ENCODE peak calls at places on chromosomes 11 and 22, in seven cellular contexts. One of them, this sample, is unnamed.
A peak's percentile ranks its signal among the peaks of the same experiment; 100 is the strongest.

GRCh38 chr11:34548278-34548677 is 34.7 kb upstream of the ELF5 start:
- DNase-seq in stimulated activated CD4-positive, alpha-beta T cell treated with anti-CD3 and anti-CD28 coated beads, Interleukin-2, amount 100 ng/mL, for 24 hours: no peak
- DNase-seq in fibroblast of lung: no peak
- DNase-seq in NCI-H146: no peak
- DNase-seq in mammary epithelial cell: no peak
- DNase-seq in AG04450: no peak
- DNase-seq in foreskin keratinocyte: no peak
- DNase-seq in this sample: no peak

GRCh38 chr11:12007769-12008737 is at the start of gene DKK3:
- DNase-seq in stimulated activated CD4-positive, alpha-beta T cell treated with anti-CD3 and anti-CD28 coated beads, Interleukin-2, amount 100 ng/mL, for 24 hours: no peak
- DNase-seq in AG04450: no peak
- DNase-seq in NCI-H146: peak; percentile 39
- DNase-seq in mammary epithelial cell: peak; percentile 88
- DNase-seq in fibroblast of lung: peak; percentile 42
- DNase-seq in foreskin keratinocyte: peak; percentile 76
- DNase-seq in this sample: peak; percentile 52

GRCh38 chr22:26367402-26368245 is 61.4 kb upstream of the ASPHD2 start:
- DNase-seq in NCI-H146: peak; percentile 25
- DNase-seq in stimulated activated CD4-positive, alpha-beta T cell treated with anti-CD3 and anti-CD28 coated beads, Interleukin-2, amount 100 ng/mL, for 24 hours: peak; percentile 76
- DNase-seq in AG04450: no peak
- DNase-seq in mammary epithelial cell: peak; percentile 33
- DNase-seq in fibroblast of lung: peak; percentile 37
- DNase-seq in foreskin keratinocyte: peak; percentile 23
- DNase-seq in this sample: no peak

GRCh38 chr22:43925433-43926348 is 2.1 kb downstream of the PNPLA3 start:
- DNase-seq in foreskin keratinocyte: peak; percentile 90
- DNase-seq in stimulated activated CD4-positive, alpha-beta T cell treated with anti-CD3 and anti-CD28 coated beads, Interleukin-2, amount 100 ng/mL, for 24 hours: no peak
- DNase-seq in mammary epithelial cell: peak; percentile 89
- DNase-seq in fibroblast of lung: no peak
- DNase-seq in NCI-H146: peak; percentile 76
- DNase-seq in AG04450: no peak
- DNase-seq in this sample: no peak

GRCh38 chr11:7413961-7414728 is 71.2 kb upstream of the OLFML1 start:
- DNase-seq in foreskin keratinocyte: no peak
- DNase-seq in fibroblast of lung: no peak
- DNase-seq in mammary epithelial cell: no peak
- DNase-seq in AG04450: no peak
- DNase-seq in NCI-H146: no peak
- DNase-seq in stimulated activated CD4-positive, alpha-beta T cell treated with anti-CD3 and anti-CD28 coated beads, Interleukin-2, amount 100 ng/mL, for 24 hours: no peak
- DNase-seq in this sample: no peak

GRCh38 chr11:46212720-46213119 is 64.7 kb upstream of the CREB3L1 start:
- DNase-seq in fibroblast of lung: no peak
- DNase-seq in NCI-H146: no peak
- DNase-seq in foreskin keratinocyte: no peak
- DNase-seq in mammary epithelial cell: no peak
- DNase-seq in stimulated activated CD4-positive, alpha-beta T cell treated with anti-CD3 and anti-CD28 coated beads, Interleukin-2, amount 100 ng/mL, for 24 hours: no peak
- DNase-seq in AG04450: no peak
- DNase-seq in this sample: no peak

GRCh38 chr22:46864314-46865051 is 102.0 kb downstream of the TBC1D22A start:
- DNase-seq in stimulated activated CD4-positive, alpha-beta T cell treated with anti-CD3 and anti-CD28 coated beads, Interleukin-2, amount 100 ng/mL, for 24 hours: no peak
- DNase-seq in foreskin keratinocyte: no peak
- DNase-seq in fibroblast of lung: no peak
- DNase-seq in AG04450: no peak
- DNase-seq in NCI-H146: no peak
- DNase-seq in mammary epithelial cell: no peak
- DNase-seq in this sample: no peak

GRCh38 chr11:110479445-110480101 is 49.8 kb downstream of the FDX1 start:
- DNase-seq in AG04450: peak; percentile 37
- DNase-seq in mammary epithelial cell: peak; percentile 62
- DNase-seq in foreskin keratinocyte: no peak
- DNase-seq in fibroblast of lung: peak; percentile 48
- DNase-seq in NCI-H146: peak; percentile 91
- DNase-seq in stimulated activated CD4-positive, alpha-beta T cell treated with anti-CD3 and anti-CD28 coated beads, Interleukin-2, amount 100 ng/mL, for 24 hours: no peak
- DNase-seq in this sample: no peak

GRCh38 chr11:20026629-20027545 is 133.4 kb downstream of the DBX1 start:
- DNase-seq in stimulated activated CD4-positive, alpha-beta T cell treated with anti-CD3 and anti-CD28 coated beads, Interleukin-2, amount 100 ng/mL, for 24 hours: no peak
- DNase-seq in mammary epithelial cell: peak; percentile 84
- DNase-seq in NCI-H146: peak; percentile 89
- DNase-seq in foreskin keratinocyte: peak; percentile 94
- DNase-seq in fibroblast of lung: no peak
- DNase-seq in AG04450: no peak
- DNase-seq in this sample: no peak

GRCh38 chr11:134554106-134554505 is 142.1 kb upstream of the B3GAT1 start:
- DNase-seq in NCI-H146: no peak
- DNase-seq in stimulated activated CD4-positive, alpha-beta T cell treated with anti-CD3 and anti-CD28 coated beads, Interleukin-2, amount 100 ng/mL, for 24 hours: no peak
- DNase-seq in foreskin keratinocyte: no peak
- DNase-seq in AG04450: no peak
- DNase-seq in mammary epithelial cell: no peak
- DNase-seq in fibroblast of lung: no peak
- DNase-seq in this sample: no peak

GRCh38 chr11:127919206-127920000 is 668.0 kb downstream of the ETS1 start:
- DNase-seq in AG04450: peak; percentile 53
- DNase-seq in mammary epithelial cell: peak; percentile 95
- DNase-seq in fibroblast of lung: peak; percentile 89
- DNase-seq in foreskin keratinocyte: peak; percentile 94
- DNase-seq in NCI-H146: no peak
- DNase-seq in stimulated activated CD4-positive, alpha-beta T cell treated with anti-CD3 and anti-CD28 coated beads, Interleukin-2, amount 100 ng/mL, for 24 hours: no peak
- DNase-seq in this sample: no peak

GRCh38 chr22:19831016-19831415 is 23.7 kb downstream of the GNB1L start:
- DNase-seq in fibroblast of lung: no peak
- DNase-seq in AG04450: no peak
- DNase-seq in stimulated activated CD4-positive, alpha-beta T cell treated with anti-CD3 and anti-CD28 coated beads, Interleukin-2, amount 100 ng/mL, for 24 hours: no peak
- DNase-seq in mammary epithelial cell: no peak
- DNase-seq in foreskin keratinocyte: no peak
- DNase-seq in NCI-H146: no peak
- DNase-seq in this sample: no peak

GRCh38 chr11:112999518-112999917 is 38.3 kb downstream of the NCAM1 start:
- DNase-seq in mammary epithelial cell: peak; percentile 60
- DNase-seq in foreskin keratinocyte: peak; percentile 42
- DNase-seq in fibroblast of lung: no peak
- DNase-seq in stimulated activated CD4-positive, alpha-beta T cell treated with anti-CD3 and anti-CD28 coated beads, Interleukin-2, amount 100 ng/mL, for 24 hours: no peak
- DNase-seq in AG04450: no peak
- DNase-seq in NCI-H146: peak; percentile 45
- DNase-seq in this sample: no peak

GRCh38 chr11:72613977-72614376 is 60.2 kb downstream of the PDE2A start:
- DNase-seq in stimulated activated CD4-positive, alpha-beta T cell treated with anti-CD3 and anti-CD28 coated beads, Interleukin-2, amount 100 ng/mL, for 24 hours: no peak
- DNase-seq in AG04450: no peak
- DNase-seq in mammary epithelial cell: no peak
- DNase-seq in foreskin keratinocyte: no peak
- DNase-seq in fibroblast of lung: no peak
- DNase-seq in NCI-H146: no peak
- DNase-seq in this sample: peak; percentile 67

GRCh38 chr11:120718171-120718570 is 206.6 kb downstream of the GRIK4 start:
- DNase-seq in stimulated activated CD4-positive, alpha-beta T cell treated with anti-CD3 and anti-CD28 coated beads, Interleukin-2, amount 100 ng/mL, for 24 hours: no peak
- DNase-seq in AG04450: no peak
- DNase-seq in foreskin keratinocyte: peak; percentile 17
- DNase-seq in fibroblast of lung: no peak
- DNase-seq in mammary epithelial cell: no peak
- DNase-seq in NCI-H146: no peak
- DNase-seq in this sample: no peak

GRCh38 chr22:50504245-50505211 is 3.0 kb downstream of the LMF2 start:
- DNase-seq in NCI-H146: no peak
- DNase-seq in stimulated activated CD4-positive, alpha-beta T cell treated with anti-CD3 and anti-CD28 coated beads, Interleukin-2, amount 100 ng/mL, for 24 hours: no peak
- DNase-seq in AG04450: no peak
- DNase-seq in mammary epithelial cell: peak; percentile 76
- DNase-seq in foreskin keratinocyte: peak; percentile 53
- DNase-seq in fibroblast of lung: no peak
- DNase-seq in this sample: no peak

GRCh38 chr11:76419896-76420295 is 24.9 kb upstream of the EMSY start:
- DNase-seq in stimulated activated CD4-positive, alpha-beta T cell treated with anti-CD3 and anti-CD28 coated beads, Interleukin-2, amount 100 ng/mL, for 24 hours: no peak
- DNase-seq in mammary epithelial cell: no peak
- DNase-seq in fibroblast of lung: no peak
- DNase-seq in foreskin keratinocyte: no peak
- DNase-seq in AG04450: no peak
- DNase-seq in NCI-H146: peak; percentile 16
- DNase-seq in this sample: no peak

GRCh38 chr22:46791201-46791731 is 28.8 kb downstream of the TBC1D22A start:
- DNase-seq in AG04450: no peak
- DNase-seq in NCI-H146: no peak
- DNase-seq in mammary epithelial cell: no peak
- DNase-seq in foreskin keratinocyte: peak; percentile 55
- DNase-seq in stimulated activated CD4-positive, alpha-beta T cell treated with anti-CD3 and anti-CD28 coated beads, Interleukin-2, amount 100 ng/mL, for 24 hours: peak; percentile 72
- DNase-seq in fibroblast of lung: peak; percentile 76
- DNase-seq in this sample: no peak

GRCh38 chr11:116879789-116880402 is 42.5 kb upstream of the APOA1 start:
- DNase-seq in mammary epithelial cell: peak; percentile 58
- DNase-seq in NCI-H146: peak; percentile 59
- DNase-seq in stimulated activated CD4-positive, alpha-beta T cell treated with anti-CD3 and anti-CD28 coated beads, Interleukin-2, amount 100 ng/mL, for 24 hours: no peak
- DNase-seq in AG04450: peak; percentile 59
- DNase-seq in fibroblast of lung: peak; percentile 90
- DNase-seq in foreskin keratinocyte: peak; percentile 61
- DNase-seq in this sample: no peak

GRCh38 chr22:21982338-21982965 is at the start of gene TOP3B:
- DNase-seq in AG04450: peak; percentile 27
- DNase-seq in mammary epithelial cell: peak; percentile 75
- DNase-seq in fibroblast of lung: peak; percentile 78
- DNase-seq in stimulated activated CD4-positive, alpha-beta T cell treated with anti-CD3 and anti-CD28 coated beads, Interleukin-2, amount 100 ng/mL, for 24 hours: peak; percentile 87
- DNase-seq in NCI-H146: peak; percentile 73
- DNase-seq in foreskin keratinocyte: peak; percentile 56
- DNase-seq in this sample: peak; percentile 87

GRCh38 chr11:45872513-45873356 is 12.7 kb upstream of the MAPK8IP1 start:
- DNase-seq in AG04450: peak; percentile 61
- DNase-seq in stimulated activated CD4-positive, alpha-beta T cell treated with anti-CD3 and anti-CD28 coated beads, Interleukin-2, amount 100 ng/mL, for 24 hours: no peak
- DNase-seq in fibroblast of lung: peak; percentile 86
- DNase-seq in foreskin keratinocyte: peak; percentile 82
- DNase-seq in mammary epithelial cell: peak; percentile 64
- DNase-seq in NCI-H146: peak; percentile 71
- DNase-seq in this sample: peak; percentile 61